ENCODE peak calls at places on chromosome 19, in eight cellular contexts. Y is activated naive CD8-positive, alpha-beta T cell treated with anti-CD3 and anti-CD28 coated beads for 36 hours; P is GM23338; E is AG09309; W is germinal center; D is D341Med; B is CD8-positive, alpha-beta memory T cell; G is epithelial cell of esophagus. X is an unnamed sample.

GRCh38 chr19:4548238-4548584 is 8.4 kb upstream of the LRG1 start:
- DNase-seq in E (no peak), D (peak; percentile 27), B (no peak), G (no peak), W (no peak), P (no peak), Y (no peak), X (no peak)

GRCh38 chr19:8149261-8150094 is at the start of gene FBN3:
- DNase-seq in Y (no peak), B (no peak), E (no peak), G (no peak), P (peak; percentile 79), D (peak; percentile 75), W (no peak), X (no peak)

GRCh38 chr19:47381653-47382279 is 32.7 kb downstream of the DHX34 start:
- DNase-seq in W (no peak), G (no peak), E (no peak), Y (no peak), B (peak; percentile 38), P (no peak), D (no peak), X (no peak)

GRCh38 chr19:31503211-31503610 is 154.0 kb upstream of the TSHZ3 start:
- DNase-seq in B (no peak), E (no peak), W (no peak), D (no peak), G (no peak), Y (no peak), P (no peak), X (no peak)

GRCh38 chr19:48487944-48488343 is 18.8 kb downstream of the CYTH2 start:
- DNase-seq in Y (no peak), B (no peak), P (no peak), D (no peak), W (no peak), E (peak; percentile 44), G (peak; percentile 96), X (no peak)

GRCh38 chr19:34686455-34686854 is 9.0 kb downstream of the ZNF302 start:
- DNase-seq in G (peak; percentile 67), W (no peak), Y (no peak), E (no peak), B (no peak), D (no peak), P (no peak), X (no peak)

GRCh38 chr19:56104423-56104822 is 16.7 kb downstream of the ZNF787 start:
- DNase-seq in B (no peak), Y (no peak), E (no peak), D (no peak), W (no peak), G (no peak), P (no peak), X (no peak)

GRCh38 chr19:54804101-54804500 is 691 bp downstream of the KIR2DL4 start:
- DNase-seq in B (no peak), W (no peak), P (no peak), E (no peak), Y (no peak), G (no peak), D (no peak), X (no peak)

GRCh38 chr19:16384688-16385087 is 60.1 kb downstream of the KLF2 start:
- DNase-seq in G (no peak), B (no peak), P (no peak), W (no peak), Y (no peak), D (no peak), E (no peak), X (no peak)

GRCh38 chr19:48713041-48713863 is 6.3 kb downstream of the MAMSTR start:
- DNase-seq in B (no peak), E (no peak), W (peak; percentile 38), G (peak; percentile 45), D (peak; percentile 66), Y (no peak), P (peak; percentile 84), X (peak; percentile 50)

GRCh38 chr19:52188822-52189744 is 769 bp upstream of the PPP2R1A start:
- DNase-seq in P (peak; percentile 66), G (peak; percentile 61), W (no peak), D (peak; percentile 92), B (no peak), E (no peak), Y (peak; percentile 96), X (no peak)

GRCh38 chr19:6719540-6719861 is 949 bp downstream of the C3 start:
- DNase-seq in P (no peak), Y (no peak), E (no peak), D (no peak), B (no peak), W (no peak), G (no peak), X (no peak)

GRCh38 chr19:980133-980998 is 3.8 kb upstream of the WDR18 start:
- DNase-seq in G (no peak), E (no peak), D (no peak), B (no peak), W (no peak), Y (no peak), P (peak; percentile 69), X (no peak)

GRCh38 chr19:20964798-20965197 is 41.7 kb downstream of the ZNF85 start:
- DNase-seq in Y (no peak), E (no peak), P (peak; percentile 55), W (no peak), G (no peak), B (no peak), D (no peak), X (no peak)